ENCODE peak calls at places on chromosome 19, in nine cellular contexts. A is cardiac muscle cell, E is bronchial epithelial cell, X is dorsolateral prefrontal cortex, M is GM12865, S is ascending aorta, W is astrocyte, J is right lobe of liver, G is lung. O is an unnamed sample.

GRCh38 chr19:19447536-19448237 is 42.2 kb downstream of the GATAD2A start:
- DNase-seq in A (no peak), E (no peak), X (no peak), M (no peak), S (no peak), W (no peak), J (no peak), G (no peak), O (no peak)

GRCh38 chr19:39372047-39372802 is 18.7 kb downstream of the PAF1 start:
- DNase-seq in A (no peak), E (no peak), X (no peak), M (no peak), S (peak; percentile 41), W (peak; percentile 95), J (no peak), G (peak; percentile 79), O (peak; percentile 89)

GRCh38 chr19:41804327-41804726 is 7.9 kb downstream of the CEACAM3 start:
- DNase-seq in A (no peak), E (no peak), X (no peak), M (no peak), S (no peak), W (no peak), J (no peak), G (no peak), O (no peak)

GRCh38 chr19:3753631-3754410 is 7.7 kb downstream of the APBA3 start:
- DNase-seq in A (no peak), E (no peak), X (no peak), M (no peak), S (no peak), W (no peak), J (no peak), G (no peak), O (no peak)

GRCh38 chr19:49712397-49712859 is 21.5 kb downstream of the CPT1C start:
- DNase-seq in A (no peak), E (peak; percentile 3), X (no peak), M (peak; percentile 21), S (no peak), W (peak; percentile 14), J (no peak), G (peak; percentile 37), O (peak; percentile 74)

GRCh38 chr19:54179921-54180452 is 7.0 kb upstream of the TMC4 start:
- DNase-seq in A (peak; percentile 89), E (peak; percentile 58), X (peak; percentile 62), M (no peak), S (no peak), W (peak; percentile 48), J (no peak), G (no peak), O (no peak)

GRCh38 chr19:47005873-47006272 is 13.8 kb upstream of the NPAS1 start:
- DNase-seq in A (no peak), E (no peak), X (no peak), M (peak; percentile 38), S (no peak), W (no peak), J (peak; percentile 80), G (no peak), O (no peak)

GRCh38 chr19:41411682-41412265 is 14.2 kb downstream of the BCKDHA start:
- DNase-seq in A (no peak), E (peak; percentile 43), X (peak; percentile 69), M (no peak), S (no peak), W (no peak), J (no peak), G (no peak), O (peak; percentile 80)

DNA sequence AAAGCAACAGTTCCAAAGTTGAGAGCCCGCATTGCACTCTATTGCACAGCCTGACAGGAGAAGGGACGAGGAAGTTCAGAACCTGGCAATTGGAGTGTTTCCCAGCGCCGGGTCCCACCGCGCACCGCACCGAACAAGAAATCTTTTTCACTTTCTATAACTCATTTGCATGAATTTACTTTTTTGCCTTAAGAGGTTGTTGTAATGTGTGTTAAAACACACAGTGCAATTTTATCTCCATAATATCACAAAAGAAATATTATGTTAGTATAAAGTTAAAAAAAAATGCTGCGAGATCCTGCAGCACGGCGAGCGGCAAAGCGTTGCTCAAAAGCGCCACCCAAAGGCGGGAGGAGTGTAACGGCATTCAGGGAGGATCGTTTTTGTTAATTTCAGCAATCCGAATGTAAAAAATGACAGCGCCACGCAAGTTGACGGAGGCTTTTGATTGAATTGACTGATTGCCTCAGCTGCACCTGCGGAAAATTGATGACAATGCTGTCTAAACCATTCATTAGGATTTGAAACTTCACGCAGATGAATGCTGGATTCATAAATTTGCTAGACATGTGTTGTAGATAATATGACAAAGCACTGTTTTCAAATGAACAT is 303.6 kb upstream of the ZNF507 start:
- DNase-seq in A (peak; percentile 69), E (peak; percentile 3), X (peak; percentile 59), M (no peak), S (no peak), W (no peak), J (no peak), G (peak; percentile 46), O (no peak)
- H3K4me3 ChIP-seq in A (peak overlapping the region; percentile 51), E (no peak overlapping the region), X (peak overlapping the region; percentile 44), M (no peak overlapping the region), S (peak overlapping the region; percentile 37), W (peak overlapping the region; percentile 41), J (peak overlapping the region; percentile 21), G (no peak overlapping the region), O (peak overlapping the region; percentile 41)

GRCh38 chr19:57559008-57559403 is 657 bp downstream of the ZNF550 start:
- DNase-seq in A (peak; percentile 41), E (peak; percentile 8), X (no peak), M (peak; percentile 48), S (no peak), W (no peak), J (no peak), G (no peak), O (peak; percentile 29)

GRCh38 chr19:57563547-57563946 is 3.9 kb upstream of the ZNF550 start:
- DNase-seq in A (no peak), E (no peak), X (no peak), M (no peak), S (no peak), W (no peak), J (no peak), G (no peak), O (no peak)

GRCh38 chr19:57560049-57560491 is 407 bp upstream of the ZNF550 start:
- DNase-seq in A (no peak), E (peak; percentile 43), X (peak; percentile 45), M (no peak), S (no peak), W (peak; percentile 60), J (peak; percentile 55), G (no peak), O (peak; percentile 42)

GRCh38 chr19:57559404-57560025 is at the start of gene ZNF550:
- DNase-seq in A (peak; percentile 92), E (peak; percentile 80), X (peak; percentile 94), M (peak; percentile 94), S (peak; percentile 56), W (peak; percentile 86), J (peak; percentile 94), G (peak; percentile 91), O (peak; percentile 95)

DNA sequence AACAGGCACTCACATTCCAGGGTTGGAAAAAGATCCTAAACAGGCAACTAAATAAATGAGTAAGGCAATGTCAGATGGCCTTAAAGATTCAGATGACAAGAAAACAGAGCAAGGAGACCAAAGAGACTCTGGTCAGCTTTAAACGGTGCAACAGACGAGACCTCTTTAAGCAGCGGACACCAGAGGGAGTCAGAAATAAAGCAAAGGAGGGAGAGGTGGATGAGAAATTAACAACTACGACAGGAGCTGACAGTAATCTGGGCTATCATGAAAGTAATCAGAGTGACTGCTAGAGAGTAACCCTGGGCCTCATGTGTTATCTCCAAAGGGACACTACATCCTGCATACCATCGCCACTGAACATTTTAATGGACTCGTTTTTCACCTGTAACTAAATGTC is 1.1 kb downstream of the ZNF550 start:
- DNase-seq in A (peak; percentile 23), E (peak; percentile 8), X (no peak), M (no peak), S (no peak), W (no peak), J (no peak), G (no peak), O (no peak)
- TF ChIP-seq CTCF in A (peak; percentile 10), E (peak; percentile 14), X (no peak), M (no peak), S (no peak), W (no peak), J (no peak), G (no peak), O (no peak)

GRCh38 chr19:6235031-6235951 is 44.5 kb downstream of the MLLT1 start:
- DNase-seq in A (no peak), E (no peak), X (no peak), M (no peak), S (no peak), W (no peak), J (peak; percentile 51), G (no peak), O (no peak)

GRCh38 chr19:6234527-6234926 is 45.2 kb downstream of the MLLT1 start:
- DNase-seq in A (no peak), E (no peak), X (no peak), M (no peak), S (no peak), W (no peak), J (no peak), G (no peak), O (no peak)

GRCh38 chr19:6232567-6232966 is 47.2 kb downstream of the MLLT1 start:
- DNase-seq in A (no peak), E (peak; percentile 25), X (peak; percentile 44), M (no peak), S (no peak), W (peak; percentile 93), J (no peak), G (no peak), O (no peak)

GRCh38 chr19:6233827-6234511 is 45.8 kb downstream of the MLLT1 start:
- DNase-seq in A (no peak), E (no peak), X (no peak), M (no peak), S (no peak), W (no peak), J (peak; percentile 85), G (peak; percentile 80), O (peak; percentile 75)

GRCh38 chr19:6233051-6233826 is 46.5 kb downstream of the MLLT1 start:
- DNase-seq in A (no peak), E (no peak), X (no peak), M (no peak), S (no peak), W (peak; percentile 74), J (peak; percentile 78), G (peak; percentile 58), O (peak; percentile 86)
- H3K4me3 ChIP-seq in A (no peak overlapping the region), E (no peak overlapping the region), X (no peak overlapping the region), M (no peak overlapping the region), S (peak overlapping the region; percentile 15), W (peak overlapping the region; percentile 24), J (no peak overlapping the region), G (no peak overlapping the region), O (peak overlapping the region; percentile 11)

GRCh38 chr19:44588753-44589112 is 24.6 kb upstream of the IGSF23 start:
- DNase-seq in A (no peak), E (no peak), X (no peak), M (no peak), S (no peak), W (no peak), J (no peak), G (no peak), O (no peak)

GRCh38 chr19:44590245-44591059 is 22.9 kb upstream of the IGSF23 start:
- DNase-seq in A (no peak), E (no peak), X (no peak), M (no peak), S (no peak), W (no peak), J (no peak), G (no peak), O (no peak)

GRCh38 chr19:44585371-44586141 is 27.8 kb upstream of the IGSF23 start:
- DNase-seq in A (no peak), E (peak; percentile 46), X (no peak), M (no peak), S (no peak), W (peak; percentile 49), J (no peak), G (no peak), O (no peak)

GRCh38 chr19:44592451-44592890 is 20.9 kb upstream of the IGSF23 start:
- DNase-seq in A (no peak), E (peak; percentile 45), X (no peak), M (no peak), S (no peak), W (peak; percentile 17), J (no peak), G (no peak), O (peak; percentile 18)

GRCh38 chr19:44587863-44588752 is 25.3 kb upstream of the IGSF23 start:
- DNase-seq in A (no peak), E (peak; percentile 93), X (no peak), M (peak; percentile 10), S (no peak), W (peak; percentile 95), J (no peak), G (no peak), O (no peak)
- TF ChIP-seq CTCF in A (peak; percentile 34), E (peak; percentile 43), X (no peak), M (no peak), S (no peak), W (peak; percentile 20), J (peak; percentile 27), G (no peak), O (no peak)